ENCODE peak calls at places on chromosomes 3 and 15, in nine cellular contexts. L is A673; H is psoas muscle; G is CD4-positive, CD25-positive, alpha-beta regulatory T cell; U is aorta; A is A549; F is CD8-positive, alpha-beta T cell; Q is neural progenitor cell; X is upper lobe of right lung. J is an unnamed sample.

GRCh38 chr3:44674211-44674610 is 25.7 kb downstream of the ZNF35 start:
- DNase-seq in L (no peak), H (no peak), G (no peak), U (no peak), A (no peak), F (no peak), Q (no peak), X (no peak), J (no peak)

GRCh38 chr3:128813003-128813564 is 66.3 kb upstream of the ACAD9 start:
- DNase-seq in L (no peak), H (no peak), G (no peak), U (no peak), A (no peak), F (no peak), Q (no peak), X (no peak), J (no peak)

GRCh38 chr3:73365756-73366397 is 258.9 kb downstream of the PDZRN3 start:
- DNase-seq in L (no peak), H (peak; percentile 80), G (no peak), U (peak; percentile 87), A (no peak), F (no peak), Q (no peak), X (no peak), J (no peak)

GRCh38 chr15:78024883-78025282 is 52.6 kb downstream of the TBC1D2B start:
- DNase-seq in L (no peak), H (no peak), G (no peak), U (no peak), A (no peak), F (no peak), Q (no peak), X (no peak), J (no peak)

GRCh38 chr3:140292154-140292553 is 357.2 kb downstream of the CLSTN2 start:
- DNase-seq in L (no peak), H (no peak), G (no peak), U (no peak), A (no peak), F (no peak), Q (no peak), X (no peak), J (no peak)

GRCh38 chr15:59174846-59175831 is 31.5 kb upstream of the LDHAL6B start:
- DNase-seq in L (peak; percentile 70), H (peak; percentile 56), G (peak; percentile 77), U (peak; percentile 68), A (peak; percentile 87), F (no peak), Q (peak; percentile 76), X (peak; percentile 67), J (no peak)

GRCh38 chr3:70531063-70531657 is 218.7 kb upstream of the MDFIC2 start:
- DNase-seq in L (peak; percentile 21), H (no peak), G (peak; percentile 18), U (no peak), A (peak; percentile 42), F (no peak), Q (peak; percentile 25), X (no peak), J (no peak)

GRCh38 chr3:139574026-139574947 is 34.7 kb upstream of the RBP1 start:
- DNase-seq in L (peak; percentile 68), H (peak; percentile 77), G (no peak), U (peak; percentile 55), A (no peak), F (no peak), Q (no peak), X (no peak), J (no peak)

GRCh38 chr15:38002883-38003477 is 68.5 kb downstream of the TMCO5A start:
- DNase-seq in L (peak; percentile 80), H (peak; percentile 60), G (peak; percentile 44), U (peak; percentile 79), A (peak; percentile 66), F (no peak), Q (peak; percentile 81), X (peak; percentile 72), J (no peak)

GRCh38 chr15:42275780-42276395 is 2.7 kb upstream of the TMEM87A start:
- DNase-seq in L (no peak), H (no peak), G (no peak), U (no peak), A (no peak), F (no peak), Q (peak; percentile 21), X (no peak), J (no peak)

GRCh38 chr3:194158942-194159439 is 23.0 kb downstream of the HES1 start:
- DNase-seq in L (no peak), H (no peak), G (no peak), U (no peak), A (no peak), F (no peak), Q (no peak), X (no peak), J (no peak)

GRCh38 chr15:36903922-36904479 is 196.3 kb downstream of the MEIS2 start:
- DNase-seq in L (no peak), H (no peak), G (no peak), U (no peak), A (no peak), F (no peak), Q (no peak), X (no peak), J (no peak)

GRCh38 chr3:16671690-16672089 is 66.5 kb upstream of the DAZL start:
- DNase-seq in L (no peak), H (no peak), G (no peak), U (no peak), A (no peak), F (no peak), Q (peak; percentile 24), X (no peak), J (no peak)

GRCh38 chr3:142705256-142705655 is 18.6 kb upstream of the TRPC1 start:
- DNase-seq in L (no peak), H (no peak), G (no peak), U (no peak), A (no peak), F (no peak), Q (no peak), X (no peak), J (no peak)

GRCh38 chr3:183466575-183466974 is 38.2 kb upstream of the MCF2L2 start:
- DNase-seq in L (no peak), H (no peak), G (no peak), U (no peak), A (no peak), F (no peak), Q (no peak), X (no peak), J (no peak)

GRCh38 chr3:178236555-178237277 is 299.5 kb upstream of the KCNMB2 start:
- DNase-seq in L (no peak), H (no peak), G (no peak), U (no peak), A (no peak), F (no peak), Q (no peak), X (no peak), J (no peak)
- H3K4me1 ChIP-seq in L (no peaks in the 10 kb centered on the region), H (no peaks in the 10 kb centered on the region), G (no peaks in the 10 kb centered on the region), U (no peaks in the 10 kb centered on the region), A (peaks cover 6% of the 10 kb centered on the region), F (no peaks in the 10 kb centered on the region), Q (peaks cover 15% of the 10 kb centered on the region), X (no peaks in the 10 kb centered on the region), J (no peaks in the 10 kb centered on the region)

GRCh38 chr3:124881976-124882697 is 5.0 kb downstream of the ITGB5 start:
- DNase-seq in L (no peak), H (no peak), G (no peak), U (no peak), A (no peak), F (no peak), Q (no peak), X (no peak), J (no peak)

GRCh38 chr3:124883191-124883747 is 3.9 kb downstream of the ITGB5 start:
- DNase-seq in L (no peak), H (no peak), G (no peak), U (no peak), A (no peak), F (no peak), Q (peak; percentile 71), X (no peak), J (no peak)

GRCh38 chr3:124885466-124886167 is 1.5 kb downstream of the ITGB5 start:
- DNase-seq in L (peak; percentile 86), H (no peak), G (no peak), U (no peak), A (peak; percentile 40), F (no peak), Q (peak; percentile 46), X (no peak), J (no peak)

GRCh38 chr3:124883766-124884473 is 3.2 kb downstream of the ITGB5 start:
- DNase-seq in L (no peak), H (no peak), G (no peak), U (no peak), A (no peak), F (no peak), Q (peak; percentile 56), X (no peak), J (no peak)

GRCh38 chr3:124882749-124883148 is 4.4 kb downstream of the ITGB5 start:
- DNase-seq in L (peak; percentile 90), H (no peak), G (no peak), U (no peak), A (no peak), F (no peak), Q (peak; percentile 84), X (no peak), J (no peak)
- H3K27ac ChIP-seq in L (peak overlapping the region; percentile 79), H (no peak overlapping the region), G (no peak overlapping the region), U (no peak overlapping the region), A (peak overlapping the region; percentile 90), F (no peak overlapping the region), Q (peak overlapping the region; percentile 95), X (no peak overlapping the region), J (no peak overlapping the region)

DNA sequence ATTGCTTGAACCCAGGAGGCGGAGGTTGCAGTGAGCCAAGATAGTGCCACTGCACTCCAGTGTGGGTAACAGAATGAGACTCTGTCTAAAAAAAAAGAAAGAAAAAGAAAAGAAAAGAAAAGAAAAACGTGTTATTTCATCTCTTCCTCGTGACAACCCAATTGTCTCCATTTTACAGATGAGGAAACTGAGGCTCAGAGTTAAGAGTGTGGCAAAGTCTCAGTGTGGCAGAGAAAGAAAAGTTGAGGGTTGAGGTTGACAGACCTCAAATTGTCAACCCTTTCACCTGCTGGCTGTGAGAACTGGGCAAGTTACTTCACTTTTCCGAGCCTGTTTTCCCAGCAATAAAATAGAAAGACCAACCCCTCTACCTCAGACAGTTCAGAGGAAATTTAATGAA is 59.6 kb downstream of the TM4SF4 start:
- DNase-seq in L (no peak), H (no peak), G (no peak), U (no peak), A (no peak), F (no peak), Q (no peak), X (no peak), J (no peak)
- H3K4me1 ChIP-seq in L (peaks cover 28% of the 10 kb centered on the region), H (peaks cover 27% of the 10 kb centered on the region), G (no peaks in the 10 kb centered on the region), U (peaks cover 24% of the 10 kb centered on the region), A (peaks cover 97% of the 10 kb centered on the region), F (no peaks in the 10 kb centered on the region), Q (peaks cover 28% of the 10 kb centered on the region), X (peaks cover 50% of the 10 kb centered on the region), J (peaks cover 14% of the 10 kb centered on the region)

DNA sequence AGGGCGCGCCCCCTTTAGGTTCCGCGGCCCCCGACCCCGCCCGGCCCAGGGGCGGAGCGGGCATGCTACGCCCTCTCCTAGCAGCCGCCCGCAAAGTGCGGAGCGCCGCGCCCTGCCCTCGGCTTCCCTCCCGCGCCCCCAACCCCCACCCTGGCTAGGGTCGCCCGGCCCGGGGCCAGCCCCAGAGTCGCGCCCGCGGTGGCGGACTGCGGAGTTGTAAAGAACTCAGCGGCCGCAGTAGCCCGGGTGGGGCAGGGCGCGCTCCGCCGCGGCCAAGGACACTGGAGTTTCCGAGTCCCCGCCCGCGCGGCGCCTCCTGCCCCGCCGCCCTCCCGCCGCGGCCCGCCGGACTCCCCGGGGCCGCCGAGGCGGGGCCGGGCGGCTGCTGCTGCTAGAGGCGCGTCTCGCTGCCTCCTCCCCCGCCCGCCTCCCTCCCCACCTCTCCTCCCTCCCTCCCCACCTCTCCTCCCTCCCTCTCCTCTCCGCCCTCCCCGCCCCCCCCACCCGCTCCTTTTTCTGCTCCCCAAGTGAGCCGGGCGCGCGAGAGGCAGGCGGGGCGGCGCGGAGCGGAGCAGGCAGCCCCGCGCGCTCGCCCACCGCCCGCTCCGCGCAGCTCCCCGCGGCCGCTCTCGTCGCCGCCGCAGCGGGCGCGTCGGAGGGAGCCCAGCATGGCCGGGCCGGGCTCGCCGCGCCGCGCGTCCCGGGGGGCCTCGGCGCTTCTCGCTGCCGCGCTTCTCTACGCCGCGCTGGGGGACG is at the start of gene CACNA2D3:
- DNase-seq in L (peak; percentile 11), H (peak; percentile 82), G (no peak), U (no peak), A (no peak), F (no peak), Q (peak; percentile 67), X (peak; percentile 84), J (no peak)
- H3K27ac ChIP-seq in L (no peak within 1 kb of the TSS), H (peak within 1 kb of the TSS; percentile 64), G (no peak within 1 kb of the TSS), U (no peak within 1 kb of the TSS), A (no peak within 1 kb of the TSS), F (no peak within 1 kb of the TSS), Q (no peak within 1 kb of the TSS), X (no peak within 1 kb of the TSS), J (no peak within 1 kb of the TSS)

J was measured in spleen.